ENCODE peak calls at places on chromosomes 13 and 19, in six cellular contexts. One of them, this sample, is unnamed.

GRCh38 chr19:53463263-53463662 is 4.3 kb upstream of the ZNF813 start:
- DNase-seq in neural progenitor cell: peak; percentile 82
- DNase-seq in PC-3: no peak
- DNase-seq in gastrocnemius medialis: no peak
- DNase-seq in GM23338: peak; percentile 98
- DNase-seq in lung: peak; percentile 39
- DNase-seq in this sample: no peak

GRCh38 chr19:38203197-38203596 is 20.8 kb downstream of the DPF1 start:
- DNase-seq in neural progenitor cell: no peak
- DNase-seq in GM23338: no peak
- DNase-seq in lung: no peak
- DNase-seq in gastrocnemius medialis: no peak
- DNase-seq in PC-3: no peak
- DNase-seq in this sample: no peak

GRCh38 chr19:55677572-55678028 is 2.6 kb downstream of the EPN1 start:
- DNase-seq in PC-3: no peak
- DNase-seq in neural progenitor cell: no peak
- DNase-seq in gastrocnemius medialis: no peak
- DNase-seq in GM23338: no peak
- DNase-seq in lung: no peak
- DNase-seq in this sample: no peak

GRCh38 chr13:111360452-111360851 is 40.0 kb downstream of the TEX29 start:
- DNase-seq in GM23338: no peak
- DNase-seq in PC-3: no peak
- DNase-seq in neural progenitor cell: no peak
- DNase-seq in gastrocnemius medialis: no peak
- DNase-seq in lung: peak; percentile 17
- DNase-seq in this sample: no peak

GRCh38 chr13:79225487-79226232 is 180.4 kb downstream of the RBM26 start:
- DNase-seq in GM23338: no peak
- DNase-seq in lung: no peak
- DNase-seq in gastrocnemius medialis: no peak
- DNase-seq in PC-3: peak; percentile 14
- DNase-seq in neural progenitor cell: no peak
- DNase-seq in this sample: no peak

GRCh38 chr13:110636701-110637201 is 21.4 kb downstream of the NAXD start:
- DNase-seq in lung: no peak
- DNase-seq in GM23338: no peak
- DNase-seq in PC-3: no peak
- DNase-seq in gastrocnemius medialis: no peak
- DNase-seq in neural progenitor cell: no peak
- DNase-seq in this sample: no peak

GRCh38 chr19:51971624-51972023 is 15.0 kb downstream of the ZNF350 start:
- DNase-seq in neural progenitor cell: peak; percentile 9
- DNase-seq in gastrocnemius medialis: no peak
- DNase-seq in GM23338: peak; percentile 22
- DNase-seq in lung: no peak
- DNase-seq in PC-3: no peak
- DNase-seq in this sample: no peak

GRCh38 chr13:108269601-108270328 is at the start of gene TNFSF13B:
- DNase-seq in PC-3: no peak
- DNase-seq in GM23338: peak; percentile 71
- DNase-seq in gastrocnemius medialis: no peak
- DNase-seq in lung: no peak
- DNase-seq in neural progenitor cell: peak; percentile 53
- DNase-seq in this sample: no peak

GRCh38 chr19:28420731-28421550 is 792.0 kb downstream of the UQCRFS1 start:
- DNase-seq in PC-3: no peak
- DNase-seq in neural progenitor cell: no peak
- DNase-seq in lung: no peak
- DNase-seq in gastrocnemius medialis: no peak
- DNase-seq in GM23338: no peak
- DNase-seq in this sample: no peak

GRCh38 chr13:20711301-20712044 is 8.0 kb downstream of the IL17D start:
- DNase-seq in GM23338: peak; percentile 86
- DNase-seq in lung: no peak
- DNase-seq in PC-3: no peak
- DNase-seq in neural progenitor cell: peak; percentile 80
- DNase-seq in gastrocnemius medialis: no peak
- DNase-seq in this sample: no peak

GRCh38 chr19:2144190-2144589 is 7.2 kb downstream of the AP3D1 start:
- DNase-seq in neural progenitor cell: no peak
- DNase-seq in lung: no peak
- DNase-seq in GM23338: no peak
- DNase-seq in PC-3: no peak
- DNase-seq in gastrocnemius medialis: no peak
- DNase-seq in this sample: no peak

GRCh38 chr19:2149980-2150793 is 1.2 kb downstream of the AP3D1 start:
- DNase-seq in PC-3: peak; percentile 11
- DNase-seq in gastrocnemius medialis: peak; percentile 41
- DNase-seq in lung: peak; percentile 48
- DNase-seq in GM23338: peak; percentile 47
- DNase-seq in neural progenitor cell: peak; percentile 42
- DNase-seq in this sample: no peak

GRCh38 chr19:2142173-2142829 is 9.1 kb downstream of the AP3D1 start:
- DNase-seq in lung: no peak
- DNase-seq in PC-3: no peak
- DNase-seq in gastrocnemius medialis: no peak
- DNase-seq in GM23338: no peak
- DNase-seq in neural progenitor cell: no peak
- DNase-seq in this sample: no peak

GRCh38 chr19:2148482-2149135 is 2.8 kb downstream of the AP3D1 start:
- DNase-seq in neural progenitor cell: no peak
- DNase-seq in PC-3: no peak
- DNase-seq in lung: no peak
- DNase-seq in GM23338: no peak
- DNase-seq in gastrocnemius medialis: no peak
- DNase-seq in this sample: no peak

DNA sequence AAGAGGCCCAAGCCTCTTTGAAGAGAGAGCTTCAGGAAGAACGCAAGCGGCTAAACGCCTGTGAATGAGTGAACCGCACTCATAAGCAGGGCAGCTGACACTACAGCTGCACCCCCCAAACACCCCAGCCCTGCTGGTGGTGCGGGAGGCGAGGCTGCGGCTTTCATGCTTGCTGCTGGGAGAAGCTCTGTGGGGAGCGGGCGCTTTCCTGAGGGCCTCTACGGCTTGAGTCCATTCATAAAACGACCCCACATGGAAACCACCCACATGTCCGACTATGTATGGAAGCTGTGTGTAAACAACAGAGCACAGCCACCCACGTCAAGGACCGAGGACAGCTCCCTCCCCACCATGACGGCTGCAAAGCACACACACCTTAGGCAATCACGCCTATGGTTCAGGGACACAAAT is 5.5 kb downstream of the AP3D1 start:
- DNase-seq in PC-3: no peak
- DNase-seq in GM23338: no peak
- DNase-seq in lung: no peak
- DNase-seq in neural progenitor cell: no peak
- DNase-seq in gastrocnemius medialis: no peak
- DNase-seq in this sample: no peak
- H3K4me1 ChIP-seq in PC-3: peaks cover 9% of the 10 kb centered on the region
- H3K4me1 ChIP-seq in GM23338: no peaks in the 10 kb centered on the region
- H3K4me1 ChIP-seq in lung: peaks cover 9% of the 10 kb centered on the region
- H3K4me1 ChIP-seq in neural progenitor cell: peaks cover 16% of the 10 kb centered on the region
- H3K4me1 ChIP-seq in gastrocnemius medialis: peaks cover 29% of the 10 kb centered on the region
- H3K4me1 ChIP-seq in this sample: peaks cover 6% of the 10 kb centered on the region

DNA sequence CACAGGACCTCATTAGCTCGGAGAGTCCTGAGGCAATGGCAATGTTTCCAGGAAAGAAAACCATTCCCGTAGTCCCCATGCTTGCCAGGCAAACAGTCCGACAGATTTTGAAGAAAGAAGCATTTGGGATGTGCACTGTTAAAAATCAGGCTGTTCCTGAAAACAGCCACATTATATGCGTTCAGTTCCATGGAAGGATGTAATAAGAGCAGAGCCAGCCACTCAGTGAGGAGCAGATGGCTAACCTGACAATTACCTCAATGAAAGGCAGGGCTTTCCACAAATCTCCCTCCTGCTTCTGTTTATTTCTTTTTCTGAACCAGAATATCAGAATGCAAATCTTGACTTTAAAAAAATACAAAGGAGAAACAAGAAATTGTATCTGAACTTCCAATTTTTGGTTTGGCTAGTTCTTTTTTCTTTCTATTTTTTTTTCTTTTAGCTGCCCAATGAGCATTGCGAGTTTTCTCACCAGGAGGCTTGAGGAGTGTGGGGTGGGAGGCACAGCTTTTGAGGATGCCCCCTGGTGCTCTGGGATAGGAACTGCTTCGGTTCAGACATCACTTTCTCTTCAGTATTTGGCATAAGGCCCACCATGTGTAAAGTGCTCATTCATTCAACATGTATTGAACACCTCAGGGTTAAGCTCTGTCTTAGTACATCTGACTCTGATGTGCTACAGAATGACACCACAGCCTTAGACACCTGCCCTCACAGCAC is 124.2 kb downstream of the TBC1D4 start:
- DNase-seq in PC-3: peak; percentile 76
- DNase-seq in lung: no peak
- DNase-seq in neural progenitor cell: peak; percentile 77
- DNase-seq in GM23338: peak; percentile 83
- DNase-seq in gastrocnemius medialis: no peak
- DNase-seq in this sample: no peak
- TF ChIP-seq CTCF in PC-3: peak; percentile 62
- TF ChIP-seq CTCF in lung: no peak
- TF ChIP-seq CTCF in neural progenitor cell: peak; percentile 70
- TF ChIP-seq CTCF in GM23338: peak; percentile 74
- TF ChIP-seq CTCF in gastrocnemius medialis: peak; percentile 50
- TF ChIP-seq CTCF in this sample: peak; percentile 40

GRCh38 chr13:102769679-102770078 is 3.9 kb downstream of the TEX30 start:
- DNase-seq in gastrocnemius medialis: no peak
- DNase-seq in PC-3: peak; percentile 3
- DNase-seq in lung: no peak
- DNase-seq in neural progenitor cell: no peak
- DNase-seq in GM23338: no peak
- DNase-seq in this sample: no peak

GRCh38 chr13:102770435-102770834 is 3.2 kb downstream of the TEX30 start:
- DNase-seq in GM23338: no peak
- DNase-seq in gastrocnemius medialis: no peak
- DNase-seq in neural progenitor cell: no peak
- DNase-seq in lung: no peak
- DNase-seq in PC-3: no peak
- DNase-seq in this sample: no peak

GRCh38 chr13:102773441-102774209 is at the start of gene TEX30:
- DNase-seq in gastrocnemius medialis: peak; percentile 50
- DNase-seq in GM23338: peak; percentile 82
- DNase-seq in neural progenitor cell: peak; percentile 91
- DNase-seq in lung: peak; percentile 80
- DNase-seq in PC-3: peak; percentile 84
- DNase-seq in this sample: peak; percentile 79

GRCh38 chr13:102772042-102772425 is 1.6 kb downstream of the TEX30 start:
- DNase-seq in neural progenitor cell: no peak
- DNase-seq in GM23338: no peak
- DNase-seq in gastrocnemius medialis: no peak
- DNase-seq in lung: no peak
- DNase-seq in PC-3: no peak
- DNase-seq in this sample: no peak

DNA sequence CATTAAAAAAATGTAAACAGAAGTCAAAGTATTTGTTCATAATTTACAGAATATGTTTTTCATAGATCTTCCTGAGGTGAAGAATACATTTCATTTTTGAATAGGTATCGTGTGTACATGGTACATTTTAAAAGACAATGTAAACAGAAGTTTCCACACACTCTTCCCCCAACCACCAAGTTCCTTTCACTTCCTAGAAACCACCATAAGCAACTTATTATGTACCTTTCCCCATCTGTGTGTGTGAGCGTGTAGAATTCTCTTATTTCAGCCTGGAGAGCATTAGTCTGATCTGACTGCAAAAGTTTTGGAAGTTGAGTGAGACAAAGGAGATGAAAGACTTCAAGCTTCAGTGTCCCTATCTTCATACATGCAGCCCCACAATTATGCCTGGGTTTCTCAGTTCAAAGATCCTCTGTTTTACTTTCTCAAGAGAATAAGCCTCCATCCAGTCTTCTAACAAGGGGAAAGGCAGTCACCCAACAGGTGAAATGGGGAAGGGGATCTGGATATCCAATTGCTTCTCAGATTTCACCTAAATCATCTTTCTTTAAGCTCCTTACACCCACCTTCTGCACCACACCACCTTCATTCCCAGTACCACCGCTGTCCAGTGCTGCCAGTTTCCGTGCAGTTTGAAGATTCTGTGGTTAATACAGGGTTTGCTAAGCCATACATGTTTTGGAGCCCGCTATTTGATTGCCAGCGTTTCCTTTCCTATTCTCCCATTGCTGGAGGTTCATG is 2.1 kb downstream of the TEX30 start:
- DNase-seq in neural progenitor cell: no peak
- DNase-seq in GM23338: no peak
- DNase-seq in lung: no peak
- DNase-seq in PC-3: no peak
- DNase-seq in gastrocnemius medialis: no peak
- DNase-seq in this sample: no peak
- H3K4me3 ChIP-seq in neural progenitor cell: no peak overlapping the region
- H3K4me3 ChIP-seq in GM23338: no peak overlapping the region
- H3K4me3 ChIP-seq in lung: no peak overlapping the region
- H3K4me3 ChIP-seq in PC-3: no peak overlapping the region
- H3K4me3 ChIP-seq in gastrocnemius medialis: no peak overlapping the region
- H3K4me3 ChIP-seq in this sample: no peak overlapping the region

DNA sequence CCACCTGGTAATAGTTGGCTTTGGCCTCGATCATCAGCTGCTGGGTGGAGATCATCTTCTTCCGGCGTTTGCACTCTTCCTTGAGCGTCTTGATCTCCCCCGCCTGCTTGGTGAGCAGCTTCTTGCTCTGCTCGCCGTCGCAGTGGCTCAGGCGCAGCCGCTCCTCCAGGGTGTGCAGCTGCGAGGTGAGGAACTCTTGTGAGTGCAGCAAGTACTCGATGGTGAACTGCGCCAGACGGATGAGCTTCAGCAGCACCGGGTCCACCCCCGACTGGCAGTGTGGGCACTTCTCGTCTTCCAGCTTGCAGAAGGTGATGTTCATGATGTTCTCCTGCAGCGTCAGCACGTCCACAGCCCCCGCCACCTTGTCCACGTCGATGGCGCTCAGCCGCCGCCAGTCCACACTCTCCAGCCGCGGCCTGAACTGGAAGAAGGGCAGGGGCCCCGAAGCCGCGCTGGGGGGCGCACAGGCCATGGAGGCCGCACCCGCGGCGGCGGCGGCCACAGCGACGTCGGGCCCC is 3.2 kb downstream of the DZIP1 start:
- DNase-seq in lung: no peak
- DNase-seq in neural progenitor cell: peak; percentile 47
- DNase-seq in PC-3: no peak
- DNase-seq in GM23338: peak; percentile 70
- DNase-seq in gastrocnemius medialis: no peak
- DNase-seq in this sample: no peak
- H3K4me1 ChIP-seq in lung: no peaks in the 10 kb centered on the region
- H3K4me1 ChIP-seq in neural progenitor cell: peaks cover 18% of the 10 kb centered on the region
- H3K4me1 ChIP-seq in PC-3: peaks cover 4% of the 10 kb centered on the region
- H3K4me1 ChIP-seq in GM23338: peaks cover 15% of the 10 kb centered on the region
- H3K4me1 ChIP-seq in gastrocnemius medialis: peaks cover 4% of the 10 kb centered on the region
- H3K4me1 ChIP-seq in this sample: peaks cover 11% of the 10 kb centered on the region

GRCh38 chr19:3783660-3784584 is 2.3 kb downstream of the MATK start:
- DNase-seq in PC-3: peak; percentile 8
- DNase-seq in neural progenitor cell: peak; percentile 60
- DNase-seq in GM23338: peak; percentile 81
- DNase-seq in lung: no peak
- DNase-seq in gastrocnemius medialis: no peak
- DNase-seq in this sample: peak; percentile 49
- TF ChIP-seq CTCF in PC-3: peak; percentile 47
- TF ChIP-seq CTCF in neural progenitor cell: peak; percentile 48
- TF ChIP-seq CTCF in GM23338: peak; percentile 63
- TF ChIP-seq CTCF in lung: no peak
- TF ChIP-seq CTCF in gastrocnemius medialis: peak; percentile 12
- TF ChIP-seq CTCF in this sample: no peak